ENCODE peak calls at places on chromosomes 5 and 9, in eight cellular contexts. R is sigmoid colon, L is uterus, F is IMR-90, D is heart left ventricle, S is spleen, H is vagina, K is tibial nerve. E is an unnamed sample.

GRCh38 chr9:97510797-97511761 is 9.6 kb downstream of the TMOD1 start:
- DNase-seq in R (no peak), L (peak; percentile 73), F (peak; percentile 95), D (no peak), S (no peak), H (peak; percentile 81), K (no peak), E (no peak)

GRCh38 chr9:14868772-14869583 is 41.2 kb downstream of the FREM1 start:
- DNase-seq in R (no peak), L (no peak), F (no peak), D (no peak), S (no peak), H (no peak), K (no peak), E (no peak)

GRCh38 chr5:168747987-168748777 is 169.0 kb upstream of the PANK3 start:
- DNase-seq in R (no peak), L (no peak), F (no peak), D (peak; percentile 24), S (peak; percentile 72), H (peak; percentile 80), K (no peak), E (no peak)

GRCh38 chr9:116377179-116377790 is 223.7 kb downstream of the PAPPA start:
- DNase-seq in R (no peak), L (no peak), F (peak; percentile 75), D (no peak), S (no peak), H (no peak), K (no peak), E (no peak)

GRCh38 chr5:38888023-38888422 is 42.2 kb downstream of the OSMR start:
- DNase-seq in R (no peak), L (no peak), F (no peak), D (no peak), S (no peak), H (no peak), K (no peak), E (no peak)

GRCh38 chr5:72366324-72366976 is 46.3 kb downstream of the PTCD2 start:
- DNase-seq in R (peak; percentile 81), L (peak; percentile 81), F (peak; percentile 80), D (peak; percentile 76), S (no peak), H (no peak), K (peak; percentile 59), E (peak; percentile 94)

GRCh38 chr9:35863583-35863982 is 6.6 kb downstream of the OR13J1 start:
- DNase-seq in R (no peak), L (no peak), F (no peak), D (no peak), S (no peak), H (no peak), K (no peak), E (peak; percentile 50)

GRCh38 chr5:14726066-14726838 is 61.7 kb downstream of the OTULIN start:
- DNase-seq in R (no peak), L (no peak), F (peak; percentile 76), D (no peak), S (no peak), H (no peak), K (no peak), E (no peak)

GRCh38 chr9:87698069-87698809 is 27.7 kb upstream of the CTSL start:
- DNase-seq in R (no peak), L (no peak), F (no peak), D (no peak), S (no peak), H (peak; percentile 44), K (no peak), E (no peak)

GRCh38 chr9:125439434-125440272 is 178.0 kb downstream of the GAPVD1 start:
- DNase-seq in R (no peak), L (no peak), F (no peak), D (no peak), S (no peak), H (no peak), K (no peak), E (no peak)

GRCh38 chr5:8633706-8634105 is 764.8 kb downstream of the MTRR start:
- DNase-seq in R (no peak), L (no peak), F (peak; percentile 37), D (no peak), S (no peak), H (no peak), K (no peak), E (no peak)

GRCh38 chr5:146306838-146307237 is 31.8 kb upstream of the POU4F3 start:
- DNase-seq in R (no peak), L (no peak), F (no peak), D (no peak), S (no peak), H (no peak), K (no peak), E (no peak)

GRCh38 chr5:125295405-125295872 is 549.0 kb upstream of the ZNF608 start:
- DNase-seq in R (no peak), L (no peak), F (peak; percentile 52), D (no peak), S (no peak), H (no peak), K (no peak), E (no peak)

GRCh38 chr9:137586854-137587253 is 3.5 kb downstream of the ZMYND19 start:
- DNase-seq in R (no peak), L (no peak), F (no peak), D (no peak), S (no peak), H (no peak), K (no peak), E (no peak)

GRCh38 chr5:75993638-75994037 is 89.5 kb upstream of the SV2C start:
- DNase-seq in R (no peak), L (no peak), F (no peak), D (no peak), S (no peak), H (no peak), K (no peak), E (no peak)

GRCh38 chr5:144467795-144468194 is 297.1 kb downstream of the KCTD16 start:
- DNase-seq in R (no peak), L (no peak), F (peak; percentile 56), D (peak; percentile 10), S (no peak), H (no peak), K (no peak), E (no peak)

GRCh38 chr5:2142456-2142954 is 259.8 kb upstream of the IRX4 start:
- DNase-seq in R (no peak), L (no peak), F (no peak), D (no peak), S (peak; percentile 29), H (no peak), K (no peak), E (no peak)

GRCh38 chr9:134691695-134692572 is 50.3 kb downstream of the COL5A1 start:
- DNase-seq in R (peak; percentile 58), L (no peak), F (no peak), D (no peak), S (peak; percentile 60), H (no peak), K (no peak), E (no peak)

GRCh38 chr5:59423021-59423420 is 470.5 kb downstream of the PDE4D start:
- DNase-seq in R (no peak), L (no peak), F (no peak), D (no peak), S (no peak), H (no peak), K (no peak), E (no peak)

GRCh38 chr5:150486402-150487198 is 21.3 kb upstream of the NDST1 start:
- DNase-seq in R (no peak), L (peak; percentile 65), F (peak; percentile 48), D (peak; percentile 71), S (peak; percentile 89), H (no peak), K (peak; percentile 48), E (no peak)

GRCh38 chr5:115530426-115530825 is 14.1 kb downstream of the FEM1C start:
- DNase-seq in R (no peak), L (no peak), F (no peak), D (no peak), S (no peak), H (no peak), K (no peak), E (no peak)

GRCh38 chr5:171975262-171975876 is 31.1 kb downstream of the FBXW11 start:
- DNase-seq in R (no peak), L (no peak), F (peak; percentile 49), D (no peak), S (no peak), H (no peak), K (no peak), E (no peak)

GRCh38 chr9:136753371-136754058 is 4.5 kb downstream of the LCN8 start:
- DNase-seq in R (no peak), L (no peak), F (no peak), D (no peak), S (peak; percentile 52), H (no peak), K (no peak), E (no peak)

GRCh38 chr5:102755691-102756371 is 726 bp downstream of the PAM start:
- DNase-seq in R (peak; percentile 88), L (peak; percentile 57), F (peak; percentile 79), D (peak; percentile 55), S (peak; percentile 89), H (peak; percentile 89), K (peak; percentile 19), E (peak; percentile 94)
- H3K27ac ChIP-seq in R (peak overlapping the region; percentile 66), L (peak overlapping the region; percentile 54), F (peak overlapping the region; percentile 44), D (peak overlapping the region; percentile 85), S (peak overlapping the region; percentile 89), H (peak overlapping the region; percentile 76), K (peak overlapping the region; percentile 91), E (peak overlapping the region; percentile 83)

DNA sequence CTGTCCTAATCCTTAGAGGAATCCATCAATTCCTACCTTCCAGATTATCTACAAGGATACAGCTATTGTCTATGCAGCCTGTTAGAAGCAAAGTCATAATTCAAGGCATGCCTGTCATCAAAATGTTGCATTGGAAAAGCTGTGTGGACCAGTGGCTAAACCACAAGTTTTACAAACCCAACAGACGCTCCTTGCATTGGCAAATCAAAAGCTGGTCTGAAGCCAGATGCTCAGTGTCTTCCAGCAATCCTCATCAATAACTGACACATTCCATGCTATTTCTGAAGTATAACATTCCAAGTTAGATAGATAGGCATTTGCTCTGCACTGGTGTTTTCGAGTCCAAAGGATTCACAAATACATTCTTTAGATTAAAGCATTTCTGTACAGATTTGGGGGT is 213.6 kb downstream of the EBF1 start:
- DNase-seq in R (no peak), L (no peak), F (no peak), D (no peak), S (no peak), H (no peak), K (no peak), E (no peak)
- H3K27me3 ChIP-seq in R (no peaks in the 10 kb centered on the region), L (no peaks in the 10 kb centered on the region), F (peaks cover 8% of the 10 kb centered on the region), D (no peaks in the 10 kb centered on the region), S (no peaks in the 10 kb centered on the region), H (no peaks in the 10 kb centered on the region), K (no peaks in the 10 kb centered on the region), E (no peaks in the 10 kb centered on the region)

GRCh38 chr9:113918697-113919390 is 42.7 kb downstream of the ZNF618 start:
- DNase-seq in R (no peak), L (no peak), F (no peak), D (no peak), S (no peak), H (peak; percentile 71), K (no peak), E (no peak)
- TF ChIP-seq POLR2A in R (no peak), L (no peak), F (no peak), D (no peak), S (no peak), H (no peak), K (no peak), E (no peak)

DNA sequence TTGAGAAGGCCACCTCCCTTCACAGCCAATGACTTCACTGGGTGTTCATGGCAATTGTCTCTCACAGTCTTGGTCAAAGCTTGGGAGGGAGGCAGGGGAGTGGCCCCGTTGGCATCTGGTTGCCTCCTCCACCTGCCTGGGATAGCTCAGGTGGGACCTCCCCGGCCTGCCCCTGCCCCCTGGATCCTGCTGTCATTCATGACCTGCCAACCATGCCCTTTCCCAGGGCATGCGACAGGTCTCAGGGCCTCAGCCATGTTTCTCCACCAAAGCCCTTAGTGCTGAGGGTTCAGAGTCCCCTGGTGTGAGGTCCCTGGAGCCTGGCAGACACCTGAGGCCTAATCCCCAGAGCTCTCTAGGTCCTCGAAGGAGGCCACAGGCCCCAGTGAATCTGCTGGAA is 5.5 kb downstream of the DAB2IP start:
- DNase-seq in R (no peak), L (no peak), F (no peak), D (no peak), S (peak; percentile 33), H (no peak), K (no peak), E (no peak)
- H3K27ac ChIP-seq in R (peak overlapping the region; percentile 51), L (peak overlapping the region; percentile 56), F (no peak overlapping the region), D (peak overlapping the region; percentile 89), S (peak overlapping the region; percentile 62), H (peak overlapping the region; percentile 49), K (peak overlapping the region; percentile 62), E (peak overlapping the region; percentile 74)